ENCODE peak calls at places on chromosomes 7 and 10, in nine cellular contexts. E, M, X, A, P, B, T, D and Y are unnamed samples.

GRCh38 chr10:30786131-30786530 is 156.6 kb upstream of the LYZL2 start:
- DNase-seq in B (no peak), E (no peak), D (no peak), A (no peak), T (no peak), X (peak), P (no peak), M (no peak), Y (no peak)

GRCh38 chr7:44847509-44847919 is 373 bp downstream of the H2AZ2 start:
- DNase-seq in B (peak), A (peak), D (peak), T (peak), E (peak), P (peak), X (peak), M (peak), Y (peak)

GRCh38 chr7:155520114-155520513 is 26.2 kb downstream of the CNPY1 start:
- DNase-seq in P (no peak), D (no peak), A (no peak), M (no peak), E (no peak), B (no peak), X (no peak), T (no peak), Y (no peak)

GRCh38 chr7:2180081-2180480 is 52.7 kb downstream of the MAD1L1 start:
- DNase-seq in X (no peak), T (no peak), D (no peak), P (no peak), E (no peak), B (no peak), M (no peak), A (no peak), Y (no peak)

GRCh38 chr10:48518412-48518811 is 86.5 kb downstream of the ARHGAP22 start:
- DNase-seq in E (peak), X (no peak), T (no peak), P (no peak), M (no peak), D (no peak), B (no peak), A (no peak), Y (no peak)

GRCh38 chr10:30027057-30028005 is 32.1 kb downstream of the JCAD start:
- DNase-seq in A (peak), X (peak), M (peak), T (peak), D (no peak), B (peak), E (peak), P (peak), Y (peak)

GRCh38 chr10:35887686-35888085 is 245.6 kb upstream of the FZD8 start:
- DNase-seq in E (no peak), T (no peak), A (no peak), M (no peak), X (no peak), P (no peak), D (no peak), B (no peak), Y (no peak)

GRCh38 chr7:64098-64521 is 128.3 kb upstream of the FAM20C start:
- DNase-seq in P (no peak), E (peak), M (peak), D (peak), X (no peak), T (no peak), A (no peak), B (no peak), Y (no peak)

GRCh38 chr10:49741108-49741995 is 20.8 kb downstream of the OGDHL start:
- DNase-seq in A (no peak), M (no peak), T (peak), B (no peak), P (no peak), X (no peak), E (no peak), D (no peak), Y (no peak)